ENCODE peak calls at places on chromosomes 2 and 18, in eight cellular contexts. One of them, this sample, is unnamed.
A peak's percentile ranks its signal among the peaks of the same experiment; 100 is the strongest.

GRCh38 chr2:53021285-53021684 is 746.3 kb upstream of the CHAC2 start:
- DNase-seq in NCI-H2029: no peak
- DNase-seq in hepatocyte: peak; percentile 8
- DNase-seq in caudate nucleus: no peak
- DNase-seq in RWPE2: no peak
- DNase-seq in foreskin fibroblast: peak; percentile 12
- DNase-seq in neural progenitor cell: no peak
- DNase-seq in stimulated activated CD4-positive, alpha-beta T cell treated with anti-CD3 and anti-CD28 coated beads, Interleukin-1b, Interleukin-23, amount 100 ng/mL, for 24 hours: no peak
- DNase-seq in this sample: no peak

GRCh38 chr2:48175254-48175653 is 269.0 kb upstream of the FBXO11 start:
- DNase-seq in NCI-H2029: no peak
- DNase-seq in hepatocyte: no peak
- DNase-seq in caudate nucleus: no peak
- DNase-seq in RWPE2: no peak
- DNase-seq in foreskin fibroblast: peak; percentile 67
- DNase-seq in neural progenitor cell: no peak
- DNase-seq in stimulated activated CD4-positive, alpha-beta T cell treated with anti-CD3 and anti-CD28 coated beads, Interleukin-1b, Interleukin-23, amount 100 ng/mL, for 24 hours: no peak
- DNase-seq in this sample: no peak

GRCh38 chr2:232363784-232364615 is 14.6 kb upstream of the ALPP start:
- DNase-seq in NCI-H2029: no peak
- DNase-seq in hepatocyte: no peak
- DNase-seq in caudate nucleus: no peak
- DNase-seq in RWPE2: peak; percentile 34
- DNase-seq in foreskin fibroblast: no peak
- DNase-seq in neural progenitor cell: no peak
- DNase-seq in stimulated activated CD4-positive, alpha-beta T cell treated with anti-CD3 and anti-CD28 coated beads, Interleukin-1b, Interleukin-23, amount 100 ng/mL, for 24 hours: no peak
- DNase-seq in this sample: no peak

GRCh38 chr2:233844836-233845235 is 9.5 kb downstream of the HJURP start:
- DNase-seq in NCI-H2029: no peak
- DNase-seq in hepatocyte: no peak
- DNase-seq in caudate nucleus: no peak
- DNase-seq in RWPE2: no peak
- DNase-seq in foreskin fibroblast: no peak
- DNase-seq in neural progenitor cell: no peak
- DNase-seq in stimulated activated CD4-positive, alpha-beta T cell treated with anti-CD3 and anti-CD28 coated beads, Interleukin-1b, Interleukin-23, amount 100 ng/mL, for 24 hours: no peak
- DNase-seq in this sample: no peak

GRCh38 chr18:57959278-57959677 is 84.7 kb upstream of the NEDD4L start:
- DNase-seq in NCI-H2029: no peak
- DNase-seq in hepatocyte: peak; percentile 70
- DNase-seq in caudate nucleus: no peak
- DNase-seq in RWPE2: no peak
- DNase-seq in foreskin fibroblast: peak; percentile 43
- DNase-seq in neural progenitor cell: peak; percentile 57
- DNase-seq in stimulated activated CD4-positive, alpha-beta T cell treated with anti-CD3 and anti-CD28 coated beads, Interleukin-1b, Interleukin-23, amount 100 ng/mL, for 24 hours: no peak
- DNase-seq in this sample: no peak

GRCh38 chr2:128410758-128411215 is 92.1 kb upstream of the HS6ST1 start:
- DNase-seq in NCI-H2029: no peak
- DNase-seq in hepatocyte: no peak
- DNase-seq in caudate nucleus: no peak
- DNase-seq in RWPE2: no peak
- DNase-seq in foreskin fibroblast: no peak
- DNase-seq in neural progenitor cell: no peak
- DNase-seq in stimulated activated CD4-positive, alpha-beta T cell treated with anti-CD3 and anti-CD28 coated beads, Interleukin-1b, Interleukin-23, amount 100 ng/mL, for 24 hours: no peak
- DNase-seq in this sample: no peak

GRCh38 chr2:64905338-64906024 is 83.7 kb upstream of the SLC1A4 start:
- DNase-seq in NCI-H2029: no peak
- DNase-seq in hepatocyte: no peak
- DNase-seq in caudate nucleus: no peak
- DNase-seq in RWPE2: no peak
- DNase-seq in foreskin fibroblast: no peak
- DNase-seq in neural progenitor cell: no peak
- DNase-seq in stimulated activated CD4-positive, alpha-beta T cell treated with anti-CD3 and anti-CD28 coated beads, Interleukin-1b, Interleukin-23, amount 100 ng/mL, for 24 hours: no peak
- DNase-seq in this sample: no peak

GRCh38 chr2:10911291-10912075 is at the start of gene KCNF1:
- DNase-seq in NCI-H2029: peak; percentile 52
- DNase-seq in hepatocyte: peak; percentile 70
- DNase-seq in caudate nucleus: no peak
- DNase-seq in RWPE2: peak; percentile 29
- DNase-seq in foreskin fibroblast: peak; percentile 60
- DNase-seq in neural progenitor cell: peak; percentile 96
- DNase-seq in stimulated activated CD4-positive, alpha-beta T cell treated with anti-CD3 and anti-CD28 coated beads, Interleukin-1b, Interleukin-23, amount 100 ng/mL, for 24 hours: no peak
- DNase-seq in this sample: peak; percentile 55

GRCh38 chr18:67132919-67133318 is 383.6 kb downstream of the DSEL start:
- DNase-seq in NCI-H2029: no peak
- DNase-seq in hepatocyte: no peak
- DNase-seq in caudate nucleus: no peak
- DNase-seq in RWPE2: no peak
- DNase-seq in foreskin fibroblast: no peak
- DNase-seq in neural progenitor cell: no peak
- DNase-seq in stimulated activated CD4-positive, alpha-beta T cell treated with anti-CD3 and anti-CD28 coated beads, Interleukin-1b, Interleukin-23, amount 100 ng/mL, for 24 hours: no peak
- DNase-seq in this sample: no peak

GRCh38 chr2:219488149-219488843 is 10.4 kb upstream of the GMPPA start:
- DNase-seq in NCI-H2029: no peak
- DNase-seq in hepatocyte: no peak
- DNase-seq in caudate nucleus: no peak
- DNase-seq in RWPE2: no peak
- DNase-seq in foreskin fibroblast: no peak
- DNase-seq in neural progenitor cell: no peak
- DNase-seq in stimulated activated CD4-positive, alpha-beta T cell treated with anti-CD3 and anti-CD28 coated beads, Interleukin-1b, Interleukin-23, amount 100 ng/mL, for 24 hours: no peak
- DNase-seq in this sample: no peak

GRCh38 chr18:36511791-36512352 is 214.4 kb downstream of the FHOD3 start:
- DNase-seq in NCI-H2029: no peak
- DNase-seq in hepatocyte: no peak
- DNase-seq in caudate nucleus: no peak
- DNase-seq in RWPE2: no peak
- DNase-seq in foreskin fibroblast: no peak
- DNase-seq in neural progenitor cell: no peak
- DNase-seq in stimulated activated CD4-positive, alpha-beta T cell treated with anti-CD3 and anti-CD28 coated beads, Interleukin-1b, Interleukin-23, amount 100 ng/mL, for 24 hours: no peak
- DNase-seq in this sample: no peak

This sample was measured in frontal cortex.